ENCODE peak calls at places on chromosomes 6 and 20, in seven cellular contexts. H is A549; A is OCI-M1; E is activated naive CD4-positive, alpha-beta T cell; T is retinal pigment epithelial cell; X is dermis blood vessel endothelial cell; F is endothelial cell of umbilical vein. W is an unnamed sample.

GRCh38 chr6:2502096-2502997 is 248.4 kb downstream of the MYLK4 start:
- DNase-seq in H (peak), A (no peak), E (no peak), T (no peak), X (no peak), F (no peak), W (no peak)

GRCh38 chr20:52083627-52084232 is 107.8 kb downstream of the ZFP64 start:
- DNase-seq in H (peak), A (peak), E (no peak), T (no peak), X (peak), F (peak), W (peak)

GRCh38 chr6:36594029-36594815 is at the start of gene SRSF3:
- DNase-seq in H (peak), A (peak), E (peak), T (peak), X (peak), F (peak), W (peak)

GRCh38 chr6:155301867-155302266 is 12.4 kb downstream of the TFB1M start:
- DNase-seq in H (no peak), A (no peak), E (no peak), T (no peak), X (no peak), F (no peak), W (no peak)

GRCh38 chr6:29720863-29721262 is 2.4 kb upstream of the HLA-F start:
- DNase-seq in H (no peak), A (peak), E (no peak), T (no peak), X (no peak), F (no peak), W (no peak)

GRCh38 chr6:125682939-125683338 is 66.5 kb upstream of the HEY2 start:
- DNase-seq in H (no peak), A (no peak), E (no peak), T (no peak), X (no peak), F (no peak), W (no peak)

GRCh38 chr6:113411006-113411405 is 446.1 kb upstream of the MARCKS start:
- DNase-seq in H (peak), A (peak), E (no peak), T (no peak), X (no peak), F (no peak), W (no peak)

GRCh38 chr6:157753291-157753690 is 69.8 kb upstream of the SNX9 start:
- DNase-seq in H (no peak), A (no peak), E (no peak), T (no peak), X (no peak), F (no peak), W (no peak)

GRCh38 chr6:127367023-127367375 is 23.6 kb upstream of the ECHDC1 start:
- DNase-seq in H (peak), A (peak), E (no peak), T (no peak), X (no peak), F (no peak), W (no peak)

GRCh38 chr20:40741507-40742106 is 52.6 kb upstream of the MAFB start:
- DNase-seq in H (peak), A (peak), E (peak), T (no peak), X (peak), F (peak), W (peak)

GRCh38 chr6:141261016-141261671 is 871.6 kb upstream of the GJE1 start:
- DNase-seq in H (no peak), A (no peak), E (no peak), T (no peak), X (no peak), F (no peak), W (no peak)

GRCh38 chr6:18538315-18538714 is 151.2 kb downstream of the RNF144B start:
- DNase-seq in H (no peak), A (no peak), E (no peak), T (no peak), X (no peak), F (no peak), W (no peak)

GRCh38 chr6:132731086-132731485 is 17.2 kb upstream of the VNN1 start:
- DNase-seq in H (no peak), A (no peak), E (no peak), T (no peak), X (no peak), F (no peak), W (no peak)

GRCh38 chr6:37838209-37838921 is 18.8 kb downstream of the ZFAND3 start:
- DNase-seq in H (no peak), A (peak), E (no peak), T (no peak), X (no peak), F (no peak), W (no peak)

GRCh38 chr6:36920049-36920448 is 34.3 kb downstream of the C6orf89 start:
- DNase-seq in H (no peak), A (no peak), E (no peak), T (no peak), X (no peak), F (no peak), W (no peak)

GRCh38 chr6:136950436-136950835 is 28.3 kb downstream of the SLC35D3 start:
- DNase-seq in H (no peak), A (peak), E (no peak), T (no peak), X (no peak), F (no peak), W (no peak)

GRCh38 chr6:3068329-3069223 is at the start of gene RIPK1:
- DNase-seq in H (peak), A (peak), E (peak), T (peak), X (peak), F (peak), W (peak)

GRCh38 chr6:144170044-144170443 is 19.7 kb downstream of the STX11 start:
- DNase-seq in H (no peak), A (no peak), E (no peak), T (no peak), X (no peak), F (no peak), W (no peak)

GRCh38 chr20:59937150-59937549 is 3.0 kb downstream of the PPP1R3D start:
- DNase-seq in H (no peak), A (no peak), E (no peak), T (no peak), X (no peak), F (no peak), W (no peak)

GRCh38 chr6:166152660-166153059 is 15.0 kb downstream of the TBXT start:
- DNase-seq in H (no peak), A (no peak), E (no peak), T (no peak), X (no peak), F (no peak), W (no peak)

GRCh38 chr6:80637312-80637711 is 530.8 kb downstream of the BCKDHB start:
- DNase-seq in H (no peak), A (no peak), E (no peak), T (no peak), X (no peak), F (no peak), W (no peak)

GRCh38 chr20:57464642-57465211 is 60.2 kb downstream of the CTCFL start:
- DNase-seq in H (peak), A (peak), E (no peak), T (no peak), X (no peak), F (no peak), W (no peak)

GRCh38 chr6:141212296-141212695 is 920.4 kb upstream of the GJE1 start:
- DNase-seq in H (peak), A (no peak), E (no peak), T (no peak), X (no peak), F (no peak), W (no peak)

GRCh38 chr20:9574182-9574581 is 59.8 kb downstream of the LAMP5 start:
- DNase-seq in H (no peak), A (no peak), E (no peak), T (no peak), X (no peak), F (no peak), W (no peak)

GRCh38 chr20:49775229-49775693 is 37.4 kb upstream of the SLC9A8 start:
- DNase-seq in H (peak), A (no peak), E (no peak), T (peak), X (peak), F (peak), W (peak)

GRCh38 chr6:63923139-63923739 is 287.6 kb downstream of the PHF3 start:
- DNase-seq in H (peak), A (peak), E (no peak), T (no peak), X (peak), F (peak), W (no peak)

GRCh38 chr6:31922942-31923341 is 4.6 kb upstream of the C2 start:
- DNase-seq in H (no peak), A (peak), E (no peak), T (no peak), X (peak), F (no peak), W (no peak)

GRCh38 chr20:37498066-37498702 is 22.9 kb upstream of the NNAT start:
- DNase-seq in H (no peak), A (no peak), E (no peak), T (no peak), X (no peak), F (no peak), W (no peak)

GRCh38 chr6:13425971-13426931 is 61.1 kb downstream of the GFOD1 start:
- DNase-seq in H (no peak), A (no peak), E (no peak), T (no peak), X (no peak), F (no peak), W (no peak)

GRCh38 chr6:257031-257725 is 35.1 kb upstream of the DUSP22 start:
- DNase-seq in H (peak), A (no peak), E (no peak), T (no peak), X (no peak), F (no peak), W (no peak)

GRCh38 chr6:155530219-155530834 is 74.7 kb upstream of the NOX3 start:
- DNase-seq in H (peak), A (peak), E (no peak), T (no peak), X (peak), F (peak), W (peak)

GRCh38 chr6:90493332-90493731 is 93.5 kb downstream of the MAP3K7 start:
- DNase-seq in H (no peak), A (peak), E (no peak), T (no peak), X (peak), F (peak), W (peak)

W was measured in dermis microvascular lymphatic vessel endothelial cell.